ENCODE peak calls at places on chromosomes 12 and 14, in five cellular contexts. M is body of pancreas, N is right lobe of liver, F is keratinocyte, R is endothelial cell of umbilical vein. O is an unnamed sample.

GRCh38 chr14:66284346-66284745 is 201.8 kb upstream of the CCDC196 start:
- DNase-seq in M (no peak), F (no peak), R (no peak), N (no peak), O (no peak)

GRCh38 chr14:34452258-34452822 is 9.7 kb downstream of the SPTSSA start:
- DNase-seq in R (no peak), F (no peak), M (no peak), N (no peak), O (no peak)

GRCh38 chr12:29164477-29165163 is 15.5 kb downstream of the FAR2 start:
- DNase-seq in N (no peak), F (peak; percentile 1), R (peak; percentile 85), M (no peak), O (peak; percentile 76)

GRCh38 chr14:37864861-37865718 is 269.7 kb downstream of the TTC6 start:
- DNase-seq in N (peak; percentile 38), F (no peak), R (no peak), M (no peak), O (peak; percentile 50)

GRCh38 chr14:23248601-23249000 is 10.9 kb downstream of the RNF212B start:
- DNase-seq in M (no peak), R (no peak), N (no peak), F (no peak), O (no peak)

GRCh38 chr12:72723732-72724131 is 451.6 kb downstream of the TRHDE start:
- DNase-seq in F (no peak), M (no peak), N (no peak), R (no peak), O (no peak)

GRCh38 chr14:31270196-31270772 is 62.7 kb upstream of the HECTD1 start:
- DNase-seq in N (no peak), R (no peak), M (peak; percentile 21), F (no peak), O (peak; percentile 25)

GRCh38 chr12:90543841-90544240 is 411.1 kb downstream of the CCER1 start:
- DNase-seq in N (no peak), F (no peak), M (no peak), R (peak; percentile 83), O (peak; percentile 23)

GRCh38 chr14:67265131-67265530 is 23.9 kb downstream of the PALS1 start:
- DNase-seq in M (no peak), R (no peak), F (no peak), N (no peak), O (no peak)

GRCh38 chr12:131830335-131831020 is 2.3 kb downstream of the MMP17 start:
- DNase-seq in F (no peak), R (peak; percentile 70), N (peak; percentile 72), M (peak; percentile 60), O (peak; percentile 83)

GRCh38 chr14:102187044-102187443 is 47.3 kb downstream of the WDR20 start:
- DNase-seq in F (no peak), R (peak; percentile 45), N (no peak), M (no peak), O (peak; percentile 57)

GRCh38 chr14:104184911-104185499 is 46.6 kb downstream of the KIF26A start:
- DNase-seq in F (no peak), R (peak; percentile 86), N (peak; percentile 65), M (no peak), O (no peak)

GRCh38 chr12:19894803-19895202 is 455.5 kb downstream of the AEBP2 start:
- DNase-seq in F (no peak), R (peak; percentile 77), M (no peak), N (no peak), O (no peak)

GRCh38 chr12:101551362-101552114 is 43.2 kb upstream of the MYBPC1 start:
- DNase-seq in R (no peak), M (no peak), F (no peak), N (no peak), O (no peak)

GRCh38 chr12:90199008-90199407 is 490.4 kb upstream of the ATP2B1 start:
- DNase-seq in R (peak; percentile 91), F (no peak), M (no peak), N (no peak), O (peak; percentile 44)

GRCh38 chr12:53012928-53013327 is 6.7 kb downstream of the EIF4B start:
- DNase-seq in R (no peak), N (no peak), M (no peak), F (no peak), O (no peak)

GRCh38 chr14:94157195-94157594 is 16.9 kb upstream of the PPP4R4 start:
- DNase-seq in F (no peak), M (no peak), N (no peak), R (no peak), O (no peak)

GRCh38 chr12:121060149-121061001 is 21.3 kb upstream of the OASL start:
- DNase-seq in N (peak; percentile 51), M (no peak), R (peak; percentile 78), F (no peak), O (peak; percentile 80)

GRCh38 chr14:93032301-93032929 is 83.3 kb downstream of the ITPK1 start:
- DNase-seq in M (no peak), N (no peak), R (no peak), F (no peak), O (no peak)

GRCh38 chr14:103536693-103537092 is 7.7 kb downstream of the TRMT61A start:
- DNase-seq in N (no peak), R (no peak), M (no peak), F (no peak), O (no peak)

GRCh38 chr12:21296751-21297406 is 37.8 kb downstream of the SLCO1A2 start:
- DNase-seq in R (peak; percentile 13), N (no peak), F (no peak), M (no peak), O (peak; percentile 15)

GRCh38 chr14:64612021-64612380 is 62.2 kb downstream of the PPP1R36 start:
- DNase-seq in F (no peak), M (no peak), R (peak; percentile 33), N (no peak), O (no peak)

GRCh38 chr14:85501751-85502150 is 28.2 kb upstream of the FLRT2 start:
- DNase-seq in R (no peak), F (no peak), N (no peak), M (no peak), O (no peak)

GRCh38 chr12:11584213-11584855 is 65.1 kb upstream of the ETV6 start:
- DNase-seq in N (peak; percentile 38), M (no peak), F (no peak), R (peak; percentile 21), O (no peak)

GRCh38 chr12:55925371-55925770 is 2.3 kb downstream of the PYM1 start:
- DNase-seq in M (no peak), R (no peak), N (no peak), F (no peak), O (no peak)
- H3K4me1 ChIP-seq in M (peaks cover 30% of the 10 kb centered on the region), R (peaks cover 16% of the 10 kb centered on the region), N (no peaks in the 10 kb centered on the region), F (peaks cover 23% of the 10 kb centered on the region), O (peaks cover 23% of the 10 kb centered on the region)

GRCh38 chr12:108833355-108833733 is 24.0 kb downstream of the SSH1 start:
- DNase-seq in R (peak; percentile 81), M (no peak), N (no peak), F (no peak), O (peak; percentile 52)
- H3K4me1 ChIP-seq in R (peaks cover 67% of the 10 kb centered on the region), M (peaks cover 32% of the 10 kb centered on the region), N (no peaks in the 10 kb centered on the region), F (peaks cover 57% of the 10 kb centered on the region), O (peaks cover 13% of the 10 kb centered on the region)

DNA sequence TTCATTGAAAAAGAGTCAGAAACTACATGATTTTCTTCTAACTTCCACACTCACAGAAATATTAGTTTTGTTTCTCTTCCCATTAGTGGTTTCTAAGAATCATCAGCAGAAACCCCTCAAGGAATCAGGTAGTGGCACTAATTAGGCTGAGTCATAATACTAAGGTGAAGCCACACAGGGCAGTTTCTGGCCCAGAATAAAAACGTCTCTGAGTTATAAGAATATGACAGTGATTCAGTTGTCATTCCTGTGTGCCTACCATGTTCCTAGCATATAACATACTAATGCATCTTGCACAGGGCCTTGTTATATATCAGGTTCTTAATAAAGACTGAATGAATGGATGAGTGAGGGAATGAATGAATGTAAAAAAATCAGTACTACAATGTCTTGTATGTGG is 206.0 kb upstream of the PLEKHG7 start:
- DNase-seq in N (no peak), R (no peak), F (no peak), M (no peak), O (no peak)
- H3K4me1 ChIP-seq in N (no peaks in the 10 kb centered on the region), R (no peaks in the 10 kb centered on the region), F (no peaks in the 10 kb centered on the region), M (peaks cover 4% of the 10 kb centered on the region), O (no peaks in the 10 kb centered on the region)

DNA sequence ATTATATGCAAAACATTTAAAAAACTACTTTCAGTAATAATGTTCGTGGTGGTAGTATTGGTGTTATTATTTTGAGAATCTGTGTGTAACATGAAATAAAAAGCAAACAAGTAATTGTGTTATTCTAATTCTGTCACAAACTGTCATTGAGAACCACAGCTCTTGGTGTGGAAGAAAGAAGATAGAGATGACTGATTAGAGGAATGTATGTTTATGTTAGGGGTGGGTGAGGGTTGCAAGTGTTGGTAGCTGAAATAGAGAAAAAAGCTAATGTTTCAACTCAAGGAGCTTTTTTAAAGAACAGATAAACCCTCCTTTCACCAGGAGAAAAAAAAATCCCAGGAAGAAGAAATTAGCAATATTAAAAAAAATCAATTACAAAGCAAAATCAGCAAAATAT is 18.3 kb downstream of the DNM1L start:
- DNase-seq in F (no peak), R (no peak), N (no peak), M (no peak), O (no peak)
- H3K4me1 ChIP-seq in F (no peaks in the 10 kb centered on the region), R (no peaks in the 10 kb centered on the region), N (peaks cover 2% of the 10 kb centered on the region), M (no peaks in the 10 kb centered on the region), O (peaks cover 14% of the 10 kb centered on the region)

GRCh38 chr12:124545508-124546418 is 21.6 kb downstream of the NCOR2 start:
- DNase-seq in F (no peak), M (no peak), N (no peak), R (no peak), O (no peak)
- H3K4me1 ChIP-seq in F (peaks cover 23% of the 10 kb centered on the region), M (peaks cover 55% of the 10 kb centered on the region), N (no peaks in the 10 kb centered on the region), R (peaks cover 21% of the 10 kb centered on the region), O (peaks cover 66% of the 10 kb centered on the region)